ENCODE peak calls at places on chromosomes 4 and X, in six cellular contexts. J is astrocyte of the spinal cord, H is right lobe of liver, M is breast epithelium, N is GM23248, O is dorsolateral prefrontal cortex. X is an unnamed sample.

GRCh38 chr4:8547108-8547911 is 32.9 kb upstream of the GPR78 start:
- DNase-seq in H (no peak), M (no peak), J (no peak), O (peak; percentile 11), N (peak; percentile 88), X (peak; percentile 85)

GRCh38 chr4:25351777-25352421 is 25.2 kb upstream of the ANAPC4 start:
- DNase-seq in H (no peak), M (no peak), O (no peak), N (peak; percentile 73), J (peak; percentile 55), X (peak; percentile 57)

GRCh38 chrX:150990910-150991309 is 7.8 kb downstream of the HMGB3 start:
- DNase-seq in N (no peak), J (no peak), M (no peak), O (no peak), H (no peak), X (no peak)

GRCh38 chr4:138953962-138954371 is 61.6 kb upstream of the NOCT start:
- DNase-seq in N (peak; percentile 79), M (no peak), O (no peak), H (no peak), J (peak; percentile 96), X (peak; percentile 22)

GRCh38 chrX:153449306-153450113 is 3.7 kb upstream of the TREX2 start:
- DNase-seq in M (no peak), O (no peak), N (no peak), J (no peak), H (no peak), X (no peak)

GRCh38 chr4:123783936-123784335 is 387.3 kb downstream of the SPRY1 start:
- DNase-seq in J (peak; percentile 42), M (no peak), H (no peak), O (no peak), N (peak; percentile 44), X (peak; percentile 18)

GRCh38 chr4:133129237-133129636 is 19.9 kb upstream of the PCDH10 start:
- DNase-seq in H (no peak), J (peak; percentile 8), M (no peak), O (no peak), N (no peak), X (no peak)

GRCh38 chrX:72712094-72712755 is 1.9 kb downstream of the PHKA1 start:
- DNase-seq in M (no peak), J (peak; percentile 33), O (no peak), N (peak; percentile 20), H (no peak), X (peak; percentile 47)

GRCh38 chrX:107154787-107155620 is 36.4 kb upstream of the RBM41 start:
- DNase-seq in N (peak; percentile 10), H (no peak), O (no peak), M (no peak), J (peak; percentile 39), X (peak; percentile 81)

GRCh38 chrX:789096-789495 is 158.5 kb downstream of the SHOX start:
- DNase-seq in J (no peak), H (no peak), O (no peak), N (no peak), M (no peak), X (no peak)

GRCh38 chr4:7785017-7785416 is 154.6 kb downstream of the AFAP1 start:
- DNase-seq in O (no peak), N (peak; percentile 33), H (peak; percentile 15), M (no peak), J (peak; percentile 78), X (no peak)

GRCh38 chrX:40420899-40421729 is 159.7 kb upstream of the ATP6AP2 start:
- DNase-seq in N (peak; percentile 2), J (peak; percentile 71), H (no peak), M (no peak), O (peak; percentile 77), X (no peak)

GRCh38 chr4:52579602-52580272 is 79.4 kb downstream of the USP46 start:
- DNase-seq in J (no peak), O (no peak), N (no peak), M (no peak), H (no peak), X (no peak)

GRCh38 chr4:6767341-6767724 is 15.2 kb upstream of the KIAA0232 start:
- DNase-seq in J (no peak), O (no peak), M (no peak), H (no peak), N (no peak), X (peak; percentile 68)

GRCh38 chr4:171181090-171181489 is 632.1 kb upstream of the GALNTL6 start:
- DNase-seq in J (no peak), N (no peak), M (no peak), H (no peak), O (no peak), X (no peak)

GRCh38 chr4:71257761-71258160 is 81.1 kb upstream of the SLC4A4 start:
- DNase-seq in H (no peak), M (no peak), J (no peak), O (no peak), N (no peak), X (no peak)

GRCh38 chr4:147755567-147756295 is 23.8 kb downstream of the ARHGAP10 start:
- DNase-seq in N (peak; percentile 74), M (no peak), J (peak; percentile 45), H (no peak), O (no peak), X (no peak)

GRCh38 chr4:2301221-2301642 is 39.3 kb upstream of the MXD4 start:
- DNase-seq in M (no peak), H (no peak), N (no peak), O (no peak), J (no peak), X (no peak)

GRCh38 chrX:11190745-11191510 is 79.8 kb downstream of the HCCS start:
- DNase-seq in H (no peak), J (no peak), O (no peak), N (no peak), M (no peak), X (peak; percentile 64)

GRCh38 chr4:6720202-6720699 is 4.3 kb downstream of the BLOC1S4 start:
- DNase-seq in O (peak; percentile 77), J (peak; percentile 75), M (peak; percentile 87), N (peak; percentile 85), H (peak; percentile 85), X (peak; percentile 68)

DNA sequence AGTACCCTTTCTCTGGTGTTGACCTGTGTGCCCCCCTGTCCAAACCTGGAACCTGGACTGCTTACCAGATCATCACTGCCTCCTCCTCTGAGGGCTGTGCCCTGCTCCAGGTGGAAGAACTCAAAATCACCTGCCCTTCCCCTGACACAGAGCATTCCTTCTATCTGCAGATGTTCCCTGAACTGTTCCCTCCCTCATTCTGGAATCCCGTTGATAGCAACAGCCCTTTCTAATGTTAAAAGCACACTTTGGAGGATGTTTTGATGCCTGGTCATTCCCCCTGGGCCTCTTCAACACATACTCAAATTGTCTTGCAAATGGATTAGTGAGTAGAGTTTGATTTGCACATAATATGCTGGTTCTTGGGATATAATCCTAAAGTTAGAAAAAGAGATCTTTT is 225.8 kb downstream of the FGF13 start:
- DNase-seq in O (no peak), J (no peak), N (no peak), M (no peak), H (no peak), X (no peak)
- H3K4me3 ChIP-seq in O (no peak overlapping the region), J (no peak overlapping the region), N (no peak overlapping the region), M (no peak overlapping the region), H (no peak overlapping the region), X (no peak overlapping the region)

GRCh38 chr4:142406917-142407501 is 439.1 kb downstream of the INPP4B start:
- DNase-seq in N (peak; percentile 9), O (no peak), M (no peak), J (no peak), H (no peak), X (peak; percentile 63)

GRCh38 chr4:142406051-142406549 is 440.0 kb downstream of the INPP4B start:
- DNase-seq in O (no peak), M (no peak), J (peak; percentile 62), H (no peak), N (peak; percentile 35), X (peak; percentile 78)

GRCh38 chr4:142407569-142407968 is 438.5 kb downstream of the INPP4B start:
- DNase-seq in J (no peak), M (no peak), O (no peak), N (peak; percentile 59), H (no peak), X (no peak)

GRCh38 chr4:142404191-142404611 is 441.9 kb downstream of the INPP4B start:
- DNase-seq in M (no peak), N (peak; percentile 95), J (peak; percentile 88), O (no peak), H (no peak), X (peak; percentile 87)

DNA sequence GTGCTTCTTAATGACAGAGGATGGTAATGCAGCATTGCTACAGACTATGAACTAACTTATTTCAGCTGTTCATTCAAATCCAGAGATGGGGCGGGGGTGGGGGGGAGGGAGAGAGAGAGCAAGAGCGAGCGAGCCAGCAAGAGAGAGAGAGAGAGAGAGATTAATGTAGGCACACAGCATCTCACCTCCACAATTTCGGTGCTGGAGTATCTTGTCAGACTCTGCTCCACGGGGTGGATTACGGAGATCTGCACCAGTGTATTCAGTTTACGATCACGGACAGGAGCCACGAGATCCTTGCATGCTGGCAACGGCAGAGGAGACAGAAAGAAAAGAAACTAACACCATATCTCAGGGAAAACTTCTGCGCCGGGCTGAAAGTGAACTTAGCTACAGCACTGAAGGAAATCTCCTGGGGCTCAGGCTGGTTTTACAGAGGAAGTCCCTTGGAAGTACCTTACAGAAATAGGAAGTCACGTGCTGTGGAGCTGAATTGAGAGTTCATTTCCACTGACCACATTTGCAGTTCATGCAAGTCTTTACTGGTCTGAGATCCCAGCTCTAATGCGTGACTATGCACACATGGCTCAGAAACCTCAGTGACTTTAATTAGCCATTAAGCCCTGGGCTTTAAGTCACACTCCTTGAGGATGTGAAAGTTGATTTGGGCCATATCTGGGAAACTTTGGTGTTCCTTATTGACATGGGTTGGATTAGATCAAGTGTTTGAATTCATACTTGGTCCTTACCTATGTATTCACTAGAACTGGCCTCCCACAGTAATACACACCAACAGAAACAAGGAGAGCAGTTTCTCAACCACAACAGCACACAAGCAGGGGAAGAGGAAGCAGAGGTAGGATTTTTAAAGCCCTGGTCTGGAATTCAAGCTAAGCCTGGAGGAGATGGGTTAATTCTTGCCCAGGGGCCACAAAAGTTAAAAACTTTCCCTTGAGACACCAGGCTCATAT is 440.8 kb downstream of the INPP4B start:
- DNase-seq in N (peak; percentile 86), H (peak; percentile 42), M (no peak), O (no peak), J (peak; percentile 85), X (peak; percentile 69)
- H3K4me3 ChIP-seq in N (peak overlapping the region; percentile 84), H (peak overlapping the region; percentile 38), M (peak overlapping the region; percentile 48), O (peak overlapping the region; percentile 37), J (peak overlapping the region; percentile 50), X (peak overlapping the region; percentile 64)

DNA sequence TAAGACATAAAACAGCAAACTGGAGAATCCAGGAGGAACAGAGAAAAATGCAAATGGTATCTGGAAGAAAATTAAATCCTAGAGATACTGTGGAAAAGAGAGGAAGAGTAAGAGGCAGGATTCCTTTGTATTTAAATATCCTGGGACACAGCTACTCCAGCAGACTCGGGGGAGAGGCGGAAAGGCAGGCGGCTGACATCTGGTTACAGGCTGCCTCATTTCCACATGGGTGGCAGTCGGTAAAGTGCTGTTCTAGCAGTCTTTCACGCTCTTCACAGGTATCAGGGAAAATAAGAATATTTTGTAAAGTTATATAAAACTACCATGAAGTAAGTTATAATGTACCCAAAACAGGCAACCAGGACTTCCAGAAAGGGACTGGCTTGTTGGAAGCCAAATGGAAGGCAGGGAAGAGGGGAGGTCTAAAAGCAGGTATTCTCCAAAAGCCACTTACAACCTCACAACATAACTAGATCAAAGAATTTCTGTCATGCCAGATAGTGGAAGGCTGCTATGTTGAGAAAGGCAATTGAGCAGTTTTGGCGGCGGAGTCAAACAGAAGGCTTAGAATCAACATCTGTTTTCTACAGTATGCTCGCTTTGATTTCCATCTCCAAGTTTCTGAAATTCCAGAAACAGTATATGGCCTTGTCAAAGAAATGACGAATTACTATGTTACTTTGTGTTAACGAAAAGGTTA is 1.3 kb upstream of the TIGD2 start:
- DNase-seq in J (no peak), O (no peak), M (no peak), H (no peak), N (peak; percentile 12), X (no peak)
- H3K4me3 ChIP-seq in J (peak overlapping the region; percentile 75), O (peak overlapping the region; percentile 83), M (peak overlapping the region; percentile 89), H (no peak overlapping the region), N (peak overlapping the region; percentile 82), X (peak overlapping the region; percentile 68)

GRCh38 chr4:704971-705277 is 708 bp upstream of the PCGF3 start:
- DNase-seq in O (no peak), M (no peak), N (no peak), H (no peak), J (no peak), X (no peak)
- H3K4me3 ChIP-seq in O (peak overlapping the region; percentile 84), M (peak overlapping the region; percentile 91), N (peak overlapping the region; percentile 78), H (peak overlapping the region; percentile 83), J (peak overlapping the region; percentile 37), X (peak overlapping the region; percentile 65)

X was measured in PC-3.